ENCODE peak calls at places on chromosomes 2 and 18, in five cellular contexts. U is kidney; W is CD8-positive, alpha-beta T cell; M is neural crest cell; B is prostate gland. L is an unnamed sample.

GRCh38 chr18:25621144-25621543 is 269.2 kb upstream of the ZNF521 start:
- DNase-seq in U (no peak), W (no peak), M (no peak), B (no peak), L (no peak)

GRCh38 chr2:222960126-222960525 is 91.9 kb upstream of the KCNE4 start:
- DNase-seq in U (no peak), W (no peak), M (no peak), B (no peak), L (no peak)

GRCh38 chr2:44859337-44859736 is 82.2 kb upstream of the SIX3 start:
- DNase-seq in U (no peak), W (no peak), M (no peak), B (no peak), L (no peak)

GRCh38 chr2:48221846-48222516 is 308.0 kb upstream of the STON1 start:
- DNase-seq in U (no peak), W (no peak), M (no peak), B (no peak), L (no peak)

GRCh38 chr18:56068030-56068671 is 480.2 kb upstream of the TCF4 start:
- DNase-seq in U (no peak), W (no peak), M (no peak), B (no peak), L (no peak)

GRCh38 chr2:69383178-69383812 is 3.7 kb downstream of the GFPT1 start:
- DNase-seq in U (no peak), W (no peak), M (no peak), B (no peak), L (no peak)

GRCh38 chr18:56028514-56028913 is 440.5 kb upstream of the TCF4 start:
- DNase-seq in U (no peak), W (no peak), M (no peak), B (no peak), L (no peak)

GRCh38 chr2:152578573-152578972 is 138.7 kb downstream of the PRPF40A start:
- DNase-seq in U (no peak), W (no peak), M (no peak), B (no peak), L (no peak)

GRCh38 chr2:42954227-42954962 is 162.0 kb upstream of the HAAO start:
- DNase-seq in U (no peak), W (no peak), M (no peak), B (no peak), L (no peak)

GRCh38 chr2:113977660-113978523 is 88.0 kb downstream of the ACTR3 start:
- DNase-seq in U (peak), W (no peak), M (no peak), B (no peak), L (no peak)

GRCh38 chr18:8627540-8627939 is 18.3 kb downstream of the RAB12 start:
- DNase-seq in U (no peak), W (no peak), M (no peak), B (no peak), L (no peak)

GRCh38 chr2:96884299-96885156 is 14.6 kb upstream of the SEMA4C start:
- DNase-seq in U (peak), W (no peak), M (no peak), B (no peak), L (no peak)

GRCh38 chr2:225042800-225043167 is 516 bp upstream of the DOCK10 start:
- DNase-seq in U (no peak), W (no peak), M (no peak), B (no peak), L (no peak)

GRCh38 chr2:16664809-16665745 is 557 bp downstream of the CYRIA start:
- DNase-seq in U (peak), W (no peak), M (no peak), B (no peak), L (no peak)

GRCh38 chr2:34188464-34188863 is 589.4 kb upstream of the FAM98A start:
- DNase-seq in U (no peak), W (no peak), M (no peak), B (no peak), L (no peak)

GRCh38 chr2:238238766-238239551 is 879 bp downstream of the HES6 start:
- DNase-seq in U (peak), W (peak), M (no peak), B (no peak), L (peak)
- TF ChIP-seq CTCF in U (no peak), W (no peak), M (no peak), B (no peak), L (no peak)

DNA sequence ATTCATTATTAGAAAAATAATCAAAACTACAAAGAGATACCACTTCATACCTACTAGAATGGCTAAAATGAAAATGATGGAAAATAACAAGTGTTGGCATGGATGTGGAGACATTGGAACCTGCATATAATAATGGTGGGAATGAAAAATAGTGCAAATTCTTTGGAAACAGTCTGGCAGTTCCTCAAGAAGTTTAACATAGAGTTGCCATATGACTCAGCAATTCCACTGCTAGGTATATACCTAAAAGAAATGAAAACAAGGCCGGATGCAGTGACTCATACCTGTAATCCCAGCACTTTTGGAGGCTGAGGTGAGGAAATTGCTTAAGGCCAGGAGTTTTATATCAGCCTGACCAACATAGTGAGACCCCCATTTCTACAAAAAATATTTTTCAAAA is 41.6 kb upstream of the ACYP2 start:
- DNase-seq in U (no peak), W (no peak), M (no peak), B (no peak), L (no peak)
- TF ChIP-seq CTCF in U (no peak), W (no peak), M (no peak), B (no peak), L (no peak)

GRCh38 chr2:62501794-62502500 is 4.0 kb downstream of the TMEM17 start:
- DNase-seq in U (no peak), W (no peak), M (no peak), B (no peak), L (no peak)
- TF ChIP-seq CTCF in U (no peak), W (no peak), M (no peak), B (no peak), L (no peak)

GRCh38 chr2:3626817-3627499 is 31.0 kb upstream of the ALLC start:
- DNase-seq in U (peak), W (no peak), M (no peak), B (no peak), L (peak)
- TF ChIP-seq CTCF in U (no peak), W (no peak), M (no peak), B (no peak), L (peak)

GRCh38 chr2:10580991-10581390 is 108.8 kb downstream of the NOL10 start:
- DNase-seq in U (no peak), W (no peak), M (no peak), B (no peak), L (no peak)

GRCh38 chr2:10580170-10580539 is 109.6 kb downstream of the NOL10 start:
- DNase-seq in U (no peak), W (no peak), M (no peak), B (no peak), L (no peak)

GRCh38 chr2:10584242-10584753 is 105.5 kb downstream of the NOL10 start:
- DNase-seq in U (no peak), W (no peak), M (no peak), B (no peak), L (no peak)

GRCh38 chr2:10579441-10580169 is 110.2 kb downstream of the NOL10 start:
- DNase-seq in U (no peak), W (no peak), M (no peak), B (no peak), L (no peak)

DNA sequence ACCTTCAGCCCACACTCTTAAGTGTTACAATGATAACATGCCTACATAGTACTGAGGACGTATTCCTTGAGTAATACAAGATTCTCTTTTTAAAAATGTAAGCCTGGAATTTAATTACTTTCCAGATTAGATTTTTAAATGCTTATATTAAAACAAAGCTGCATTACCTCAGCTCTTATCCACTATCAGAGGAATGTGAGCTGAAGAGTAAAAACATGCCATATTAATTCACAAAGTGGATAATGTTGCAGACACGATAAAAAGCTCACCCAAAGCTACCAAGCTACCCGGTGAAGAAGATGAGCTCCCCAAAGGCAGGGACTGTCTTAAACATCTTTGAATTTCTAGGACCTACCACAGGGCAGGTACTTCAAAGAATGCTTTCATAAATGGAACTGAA is 107.8 kb downstream of the NOL10 start:
- DNase-seq in U (no peak), W (no peak), M (no peak), B (no peak), L (no peak)
- TF ChIP-seq CTCF in U (no peak), W (no peak), M (no peak), B (no peak), L (no peak)

L was measured in upper lobe of right lung.